ENCODE peak calls at places on chromosomes 11 and 22, in eight cellular contexts. One of them, this sample, is unnamed. For H3K4me1, the result is how much of the 10 kb centered on the place peaks cover.

GRCh38 chr11:102577182-102577581 is 46.6 kb upstream of the MMP7 start:
- DNase-seq in body of pancreas: no peak
- DNase-seq in ovary: no peak
- DNase-seq in fibroblast of lung: peak
- DNase-seq in mammary epithelial cell: peak
- DNase-seq in GM23338: no peak
- DNase-seq in neuronal stem cell: no peak
- DNase-seq in K562: no peak
- DNase-seq in this sample: no peak

GRCh38 chr11:63985812-63986155 is 454 bp upstream of the OTUB1 start:
- DNase-seq in fibroblast of lung: no peak
- DNase-seq in ovary: no peak
- DNase-seq in K562: peak
- DNase-seq in mammary epithelial cell: no peak
- DNase-seq in body of pancreas: peak
- DNase-seq in GM23338: peak
- DNase-seq in neuronal stem cell: no peak
- DNase-seq in this sample: no peak

GRCh38 chr11:69641681-69642548 is 959 bp downstream of the CCND1 start:
- DNase-seq in fibroblast of lung: no peak
- DNase-seq in body of pancreas: no peak
- DNase-seq in K562: no peak
- DNase-seq in mammary epithelial cell: no peak
- DNase-seq in GM23338: no peak
- DNase-seq in ovary: no peak
- DNase-seq in neuronal stem cell: no peak
- DNase-seq in this sample: no peak

GRCh38 chr11:58923300-58923788 is 15.9 kb upstream of the GLYATL1 start:
- DNase-seq in neuronal stem cell: no peak
- DNase-seq in mammary epithelial cell: peak
- DNase-seq in ovary: no peak
- DNase-seq in GM23338: peak
- DNase-seq in body of pancreas: peak
- DNase-seq in K562: peak
- DNase-seq in fibroblast of lung: peak
- DNase-seq in this sample: no peak

GRCh38 chr11:119029069-119029339 is 1.7 kb downstream of the SLC37A4 start:
- DNase-seq in body of pancreas: no peak
- DNase-seq in K562: peak
- DNase-seq in ovary: no peak
- DNase-seq in fibroblast of lung: no peak
- DNase-seq in neuronal stem cell: no peak
- DNase-seq in GM23338: no peak
- DNase-seq in mammary epithelial cell: no peak
- DNase-seq in this sample: no peak

GRCh38 chr22:39959640-39960447 is at the start of gene TMA7B:
- DNase-seq in body of pancreas: no peak
- DNase-seq in neuronal stem cell: no peak
- DNase-seq in ovary: no peak
- DNase-seq in K562: peak
- DNase-seq in fibroblast of lung: peak
- DNase-seq in GM23338: peak
- DNase-seq in mammary epithelial cell: peak
- DNase-seq in this sample: peak

GRCh38 chr11:120260616-120261015 is 20.7 kb downstream of the POU2F3 start:
- DNase-seq in K562: no peak
- DNase-seq in body of pancreas: no peak
- DNase-seq in ovary: no peak
- DNase-seq in neuronal stem cell: no peak
- DNase-seq in fibroblast of lung: no peak
- DNase-seq in mammary epithelial cell: no peak
- DNase-seq in GM23338: no peak
- DNase-seq in this sample: no peak

GRCh38 chr22:38718414-38718813 is 12.7 kb downstream of the GTPBP1 start:
- DNase-seq in ovary: peak
- DNase-seq in K562: no peak
- DNase-seq in mammary epithelial cell: peak
- DNase-seq in fibroblast of lung: peak
- DNase-seq in body of pancreas: peak
- DNase-seq in neuronal stem cell: no peak
- DNase-seq in GM23338: peak
- DNase-seq in this sample: no peak

GRCh38 chr11:36098046-36098445 is 154.2 kb downstream of the LDLRAD3 start:
- DNase-seq in mammary epithelial cell: no peak
- DNase-seq in body of pancreas: no peak
- DNase-seq in GM23338: no peak
- DNase-seq in neuronal stem cell: no peak
- DNase-seq in ovary: peak
- DNase-seq in fibroblast of lung: no peak
- DNase-seq in K562: no peak
- DNase-seq in this sample: no peak

GRCh38 chr11:100687630-100688395 is 725 bp downstream of the ARHGAP42 start:
- DNase-seq in neuronal stem cell: peak
- DNase-seq in GM23338: peak
- DNase-seq in fibroblast of lung: peak
- DNase-seq in K562: peak
- DNase-seq in ovary: peak
- DNase-seq in body of pancreas: peak
- DNase-seq in mammary epithelial cell: peak
- DNase-seq in this sample: peak

GRCh38 chr11:80118071-80118470 is 677.2 kb upstream of the TENM4 start:
- DNase-seq in neuronal stem cell: no peak
- DNase-seq in fibroblast of lung: no peak
- DNase-seq in ovary: no peak
- DNase-seq in mammary epithelial cell: no peak
- DNase-seq in K562: no peak
- DNase-seq in body of pancreas: peak
- DNase-seq in GM23338: no peak
- DNase-seq in this sample: no peak

GRCh38 chr11:35367491-35367890 is 51.9 kb downstream of the SLC1A2 start:
- DNase-seq in body of pancreas: no peak
- DNase-seq in fibroblast of lung: peak
- DNase-seq in mammary epithelial cell: no peak
- DNase-seq in GM23338: no peak
- DNase-seq in K562: no peak
- DNase-seq in ovary: no peak
- DNase-seq in neuronal stem cell: no peak
- DNase-seq in this sample: no peak

GRCh38 chr11:2533642-2534115 is 88.9 kb downstream of the KCNQ1 start:
- DNase-seq in fibroblast of lung: peak
- DNase-seq in mammary epithelial cell: peak
- DNase-seq in neuronal stem cell: peak
- DNase-seq in ovary: peak
- DNase-seq in body of pancreas: peak
- DNase-seq in K562: peak
- DNase-seq in GM23338: peak
- DNase-seq in this sample: peak

DNA sequence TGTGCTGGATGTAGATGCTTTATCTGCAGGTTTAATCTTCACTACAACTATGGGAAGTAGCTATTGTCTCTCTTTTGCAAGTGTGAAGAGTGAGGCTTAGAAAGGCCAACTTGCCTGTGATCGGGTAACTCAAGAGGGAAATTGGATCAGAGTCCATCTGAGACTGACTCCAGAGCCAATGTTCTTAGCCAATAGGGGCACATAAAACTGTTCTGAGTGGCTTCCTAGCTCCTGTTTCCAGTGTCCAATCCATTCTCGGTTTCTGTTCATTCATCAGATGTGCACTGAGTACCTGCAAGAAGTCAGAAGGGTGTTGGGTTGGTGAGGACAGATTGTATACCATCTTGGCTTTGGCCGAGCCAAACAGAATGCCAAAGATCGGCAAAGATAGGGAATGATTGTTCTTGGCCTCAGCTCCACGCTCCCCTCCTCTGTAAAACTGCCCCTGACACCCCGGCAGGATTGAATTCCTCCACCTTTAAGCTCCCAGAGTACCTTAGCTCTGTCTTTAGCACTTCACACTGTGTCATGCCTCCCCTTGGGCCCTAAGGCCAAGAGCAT is 100.0 kb downstream of the PTPRJ start:
- DNase-seq in GM23338: no peak
- DNase-seq in body of pancreas: no peak
- DNase-seq in ovary: no peak
- DNase-seq in neuronal stem cell: no peak
- DNase-seq in fibroblast of lung: no peak
- DNase-seq in K562: no peak
- DNase-seq in mammary epithelial cell: no peak
- DNase-seq in this sample: no peak
- H3K4me3 ChIP-seq in GM23338: no peak
- H3K4me3 ChIP-seq in body of pancreas: no peak
- H3K4me3 ChIP-seq in ovary: no peak
- H3K4me3 ChIP-seq in neuronal stem cell: no peak
- H3K4me3 ChIP-seq in fibroblast of lung: no peak
- H3K4me3 ChIP-seq in K562: no peak
- H3K4me3 ChIP-seq in mammary epithelial cell: no peak
- H3K4me3 ChIP-seq in this sample: no peak

GRCh38 chr22:29012923-29013322 is 48.7 kb downstream of the C22orf31 start:
- DNase-seq in body of pancreas: no peak
- DNase-seq in K562: no peak
- DNase-seq in neuronal stem cell: no peak
- DNase-seq in mammary epithelial cell: no peak
- DNase-seq in GM23338: no peak
- DNase-seq in fibroblast of lung: no peak
- DNase-seq in ovary: no peak
- DNase-seq in this sample: no peak
- H3K4me1 ChIP-seq in body of pancreas: under half
- H3K4me1 ChIP-seq in K562: under half
- H3K4me1 ChIP-seq in neuronal stem cell: under half
- H3K4me1 ChIP-seq in mammary epithelial cell: under half
- H3K4me1 ChIP-seq in GM23338: under half
- H3K4me1 ChIP-seq in fibroblast of lung: under half
- H3K4me1 ChIP-seq in ovary: under half
- H3K4me1 ChIP-seq in this sample: under half

GRCh38 chr11:92796744-92797143 is 172.7 kb upstream of the MTNR1B start:
- DNase-seq in fibroblast of lung: no peak
- DNase-seq in body of pancreas: no peak
- DNase-seq in GM23338: no peak
- DNase-seq in neuronal stem cell: no peak
- DNase-seq in mammary epithelial cell: no peak
- DNase-seq in ovary: no peak
- DNase-seq in K562: no peak
- DNase-seq in this sample: no peak
- H3K4me3 ChIP-seq in fibroblast of lung: no peak
- H3K4me3 ChIP-seq in body of pancreas: no peak
- H3K4me3 ChIP-seq in GM23338: no peak
- H3K4me3 ChIP-seq in neuronal stem cell: no peak
- H3K4me3 ChIP-seq in mammary epithelial cell: no peak
- H3K4me3 ChIP-seq in ovary: no peak
- H3K4me3 ChIP-seq in K562: no peak
- H3K4me3 ChIP-seq in this sample: no peak

GRCh38 chr11:8809605-8810272 is 101.2 kb upstream of the AKIP1 start:
- DNase-seq in fibroblast of lung: no peak
- DNase-seq in body of pancreas: no peak
- DNase-seq in ovary: no peak
- DNase-seq in mammary epithelial cell: no peak
- DNase-seq in neuronal stem cell: no peak
- DNase-seq in GM23338: no peak
- DNase-seq in K562: no peak
- DNase-seq in this sample: no peak
- H3K4me1 ChIP-seq in fibroblast of lung: under half
- H3K4me1 ChIP-seq in body of pancreas: half or more
- H3K4me1 ChIP-seq in ovary: under half
- H3K4me1 ChIP-seq in mammary epithelial cell: half or more
- H3K4me1 ChIP-seq in neuronal stem cell: under half
- H3K4me1 ChIP-seq in GM23338: under half
- H3K4me1 ChIP-seq in K562: under half
- H3K4me1 ChIP-seq in this sample: under half

DNA sequence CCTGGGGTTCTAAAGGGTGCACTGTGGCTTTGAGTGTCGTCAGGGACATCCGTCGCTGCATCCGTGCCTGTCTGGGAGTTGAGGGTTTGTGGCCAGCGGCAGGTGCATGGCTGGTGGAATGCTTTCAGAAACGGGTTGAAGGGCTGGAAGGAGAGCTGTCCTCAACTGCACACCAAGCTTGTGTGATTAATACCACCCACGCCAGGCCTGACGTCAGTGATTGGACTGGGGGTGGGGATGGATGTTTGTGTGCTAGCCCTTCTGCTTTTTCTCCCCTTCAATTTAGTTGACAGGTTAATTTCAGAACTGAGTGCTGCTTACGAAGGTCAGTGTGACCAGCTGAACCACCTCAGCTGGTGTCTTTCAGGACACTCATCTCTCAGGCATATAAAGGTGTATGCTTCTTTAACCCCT is 3.2 kb upstream of the GAB2 start:
- DNase-seq in mammary epithelial cell: peak
- DNase-seq in GM23338: no peak
- DNase-seq in neuronal stem cell: no peak
- DNase-seq in body of pancreas: peak
- DNase-seq in fibroblast of lung: peak
- DNase-seq in ovary: peak
- DNase-seq in K562: no peak
- DNase-seq in this sample: no peak
- H3K4me3 ChIP-seq in mammary epithelial cell: no peak
- H3K4me3 ChIP-seq in GM23338: no peak
- H3K4me3 ChIP-seq in neuronal stem cell: no peak
- H3K4me3 ChIP-seq in body of pancreas: no peak
- H3K4me3 ChIP-seq in fibroblast of lung: no peak
- H3K4me3 ChIP-seq in ovary: no peak
- H3K4me3 ChIP-seq in K562: no peak
- H3K4me3 ChIP-seq in this sample: no peak

GRCh38 chr11:14418801-14419417 is 59.9 kb upstream of the RRAS2 start:
- DNase-seq in mammary epithelial cell: no peak
- DNase-seq in fibroblast of lung: no peak
- DNase-seq in ovary: no peak
- DNase-seq in K562: peak
- DNase-seq in neuronal stem cell: no peak
- DNase-seq in GM23338: peak
- DNase-seq in body of pancreas: peak
- DNase-seq in this sample: no peak

GRCh38 chr11:14417975-14418374 is 59.0 kb upstream of the RRAS2 start:
- DNase-seq in mammary epithelial cell: no peak
- DNase-seq in ovary: no peak
- DNase-seq in fibroblast of lung: peak
- DNase-seq in K562: no peak
- DNase-seq in GM23338: no peak
- DNase-seq in body of pancreas: no peak
- DNase-seq in neuronal stem cell: no peak
- DNase-seq in this sample: no peak

GRCh38 chr11:14420223-14420622 is 61.2 kb upstream of the RRAS2 start:
- DNase-seq in GM23338: peak
- DNase-seq in neuronal stem cell: no peak
- DNase-seq in body of pancreas: no peak
- DNase-seq in ovary: no peak
- DNase-seq in mammary epithelial cell: no peak
- DNase-seq in fibroblast of lung: no peak
- DNase-seq in K562: no peak
- DNase-seq in this sample: no peak

GRCh38 chr11:14414470-14415461 is 55.8 kb upstream of the RRAS2 start:
- DNase-seq in K562: peak
- DNase-seq in body of pancreas: no peak
- DNase-seq in GM23338: peak
- DNase-seq in ovary: no peak
- DNase-seq in mammary epithelial cell: no peak
- DNase-seq in neuronal stem cell: no peak
- DNase-seq in fibroblast of lung: peak
- DNase-seq in this sample: no peak

DNA sequence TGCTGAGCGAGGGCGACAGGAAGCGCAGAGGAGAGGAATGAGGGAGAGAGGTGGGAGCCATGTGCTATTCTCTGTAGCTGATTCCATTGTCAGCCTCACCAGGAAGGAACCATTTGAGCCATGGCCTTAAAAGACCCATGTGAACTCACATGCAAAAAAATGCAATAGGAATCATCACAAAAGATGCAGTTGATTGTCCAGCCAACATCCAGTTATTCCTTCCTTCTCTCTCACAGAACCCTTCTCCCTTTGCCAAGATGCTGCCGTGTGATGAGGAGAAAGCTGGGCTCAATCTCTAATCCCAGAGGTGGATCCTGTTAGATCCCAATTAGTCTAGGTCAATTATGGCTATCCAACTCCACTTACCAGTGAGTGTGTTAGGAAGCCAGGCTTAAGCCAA is 58.2 kb upstream of the RRAS2 start:
- DNase-seq in mammary epithelial cell: no peak
- DNase-seq in neuronal stem cell: no peak
- DNase-seq in K562: no peak
- DNase-seq in fibroblast of lung: peak
- DNase-seq in body of pancreas: no peak
- DNase-seq in ovary: no peak
- DNase-seq in GM23338: no peak
- DNase-seq in this sample: no peak
- H3K4me1 ChIP-seq in mammary epithelial cell: under half
- H3K4me1 ChIP-seq in neuronal stem cell: under half
- H3K4me1 ChIP-seq in K562: under half
- H3K4me1 ChIP-seq in fibroblast of lung: under half
- H3K4me1 ChIP-seq in body of pancreas: under half
- H3K4me1 ChIP-seq in ovary: under half
- H3K4me1 ChIP-seq in GM23338: under half
- H3K4me1 ChIP-seq in this sample: under half